ENCODE peak calls at places on chromosomes 13 and 19, in five cellular contexts. E is hepatocyte, L is endodermal cell, G is fibroblast of lung, B is heart left ventricle. N is an unnamed sample. For H3K36me3 and H3K4me1, the result is how much of the 10 kb centered on the place peaks cover.

GRCh38 chr19:36209372-36209771 is 5.1 kb downstream of the ZNF565 start:
- DNase-seq in L (no peak), G (no peak), B (no peak), E (no peak), N (no peak)

GRCh38 chr19:23345838-23346237 is 49.4 kb downstream of the ZNF91 start:
- DNase-seq in B (no peak), L (peak), E (no peak), G (no peak), N (no peak)

GRCh38 chr13:43694265-43694664 is 92.5 kb downstream of the ENOX1 start:
- DNase-seq in G (no peak), B (no peak), L (no peak), E (no peak), N (no peak)

GRCh38 chr19:42989851-42990250 is 36.4 kb downstream of the PSG11 start:
- DNase-seq in E (no peak), B (no peak), G (peak), L (no peak), N (no peak)

GRCh38 chr13:36875431-36875830 is 44.6 kb downstream of the SMAD9 start:
- DNase-seq in G (no peak), L (no peak), E (no peak), B (no peak), N (no peak)

GRCh38 chr13:23822252-23822824 is 66.9 kb downstream of the MIPEP start:
- DNase-seq in E (no peak), L (no peak), B (no peak), G (no peak), N (no peak)

GRCh38 chr19:16769385-16769784 is 49.7 kb downstream of the NWD1 start:
- DNase-seq in L (no peak), E (no peak), B (no peak), G (no peak), N (no peak)

GRCh38 chr13:112465251-112466131 is 89.3 kb downstream of the SPACA7 start:
- DNase-seq in B (no peak), E (no peak), G (no peak), L (no peak), N (no peak)

GRCh38 chr19:7340959-7341837 is 7.5 kb upstream of the ARHGEF18 start:
- DNase-seq in L (peak), B (peak), E (peak), G (peak), N (peak)

GRCh38 chr19:50500060-50500752 is 10.8 kb downstream of the JOSD2 start:
- DNase-seq in B (peak), E (peak), L (peak), G (no peak), N (no peak)

GRCh38 chr19:5690955-5691204 is 785 bp downstream of the RPL36 start:
- DNase-seq in L (no peak), B (no peak), G (no peak), E (no peak), N (no peak)

GRCh38 chr13:43016226-43016625 is 7.2 kb upstream of the DNAJC15 start:
- DNase-seq in G (no peak), B (no peak), L (no peak), E (no peak), N (no peak)

GRCh38 chr19:36719687-36720556 is 32.5 kb downstream of the ZNF567 start:
- DNase-seq in L (no peak), B (no peak), E (no peak), G (peak), N (no peak)

GRCh38 chr13:26168835-26169234 is 53.3 kb downstream of the RNF6 start:
- DNase-seq in E (no peak), L (no peak), B (no peak), G (no peak), N (no peak)

GRCh38 chr13:47119568-47120080 is 222.8 kb upstream of the HTR2A start:
- DNase-seq in B (no peak), E (no peak), L (no peak), G (peak), N (no peak)

GRCh38 chr13:107554355-107554905 is 660.9 kb downstream of the LIG4 start:
- DNase-seq in G (no peak), B (no peak), L (no peak), E (no peak), N (peak)

GRCh38 chr13:75079226-75079625 is 402.7 kb downstream of the TBC1D4 start:
- DNase-seq in G (peak), L (no peak), E (no peak), B (no peak), N (no peak)

GRCh38 chr13:98565726-98566577 is 11.0 kb downstream of the STK24 start:
- DNase-seq in E (no peak), L (no peak), G (peak), B (peak), N (peak)

GRCh38 chr13:109010912-109011311 is 381.5 kb downstream of the MYO16 start:
- DNase-seq in L (peak), E (no peak), G (no peak), B (no peak), N (no peak)

GRCh38 chr19:23823952-23824389 is 65.3 kb upstream of the ZNF681 start:
- DNase-seq in B (no peak), E (no peak), L (peak), G (peak), N (no peak)

GRCh38 chr13:102651392-102651791 is 43.5 kb downstream of the METTL21C start:
- DNase-seq in E (peak), G (peak), L (no peak), B (no peak), N (no peak)

GRCh38 chr13:80473695-80474094 is 132.8 kb upstream of the SPRY2 start:
- DNase-seq in B (no peak), G (peak), L (no peak), E (peak), N (peak)

GRCh38 chr13:79831556-79831955 is 350.6 kb downstream of the NDFIP2 start:
- DNase-seq in E (no peak), B (no peak), L (no peak), G (no peak), N (no peak)

DNA sequence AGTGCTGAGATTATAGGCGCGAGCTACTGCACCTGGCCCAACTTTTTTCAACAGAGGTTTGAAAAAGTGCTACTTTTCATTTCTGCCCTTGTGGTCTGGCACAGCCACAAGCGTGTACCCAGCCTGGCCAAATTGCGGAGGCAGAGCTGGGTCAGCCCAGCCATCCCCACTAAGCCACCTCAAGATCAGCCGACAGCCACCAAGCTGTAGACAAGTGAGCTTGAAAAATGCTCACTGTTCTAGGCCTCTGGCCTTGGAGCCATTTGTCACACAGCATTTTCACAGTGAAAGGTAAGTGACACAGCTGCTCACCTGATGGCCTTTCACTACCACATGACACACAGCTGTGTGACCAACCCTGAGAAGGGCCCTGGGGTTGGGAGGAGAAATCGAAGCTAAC is 27.3 kb downstream of the DNMT1 start:
- DNase-seq in G (no peak), B (no peak), E (no peak), L (no peak), N (no peak)
- H3K36me3 ChIP-seq in G (under half), B (under half), E (under half), L (half or more), N (under half)

GRCh38 chr19:40584007-40584406 is 7.3 kb downstream of the SHKBP1 start:
- DNase-seq in G (no peak), E (no peak), B (no peak), L (no peak), N (no peak)

GRCh38 chr19:40583283-40583682 is 6.6 kb downstream of the SHKBP1 start:
- DNase-seq in G (no peak), L (no peak), B (no peak), E (no peak), N (no peak)

GRCh38 chr19:40585677-40586422 is 9.2 kb downstream of the SHKBP1 start:
- DNase-seq in B (no peak), E (no peak), L (no peak), G (peak), N (no peak)

GRCh38 chr19:40586611-40587010 is 9.9 kb downstream of the SHKBP1 start:
- DNase-seq in G (no peak), E (no peak), L (no peak), B (no peak), N (no peak)

GRCh38 chr19:40585241-40585640 is 8.6 kb downstream of the SHKBP1 start:
- DNase-seq in E (no peak), L (no peak), G (no peak), B (no peak), N (no peak)
- H3K4me1 ChIP-seq in E (under half), L (under half), G (under half), B (under half), N (under half)

GRCh38 chr13:85163063-85163462 is 636.2 kb downstream of the SLITRK6 start:
- DNase-seq in L (no peak), E (no peak), B (no peak), G (no peak), N (no peak)
- H3K36me3 ChIP-seq in L (under half), E (under half), B (under half), G (under half), N (under half)

GRCh38 chr13:73984201-73984600 is 150.0 kb downstream of the KLF12 start:
- DNase-seq in L (no peak), B (peak), E (no peak), G (no peak), N (no peak)

GRCh38 chr13:73987618-73988017 is 146.6 kb downstream of the KLF12 start:
- DNase-seq in L (no peak), E (no peak), G (no peak), B (no peak), N (no peak)

GRCh38 chr13:73983109-73983508 is 151.1 kb downstream of the KLF12 start:
- DNase-seq in E (no peak), L (no peak), G (no peak), B (no peak), N (no peak)

GRCh38 chr13:73984949-73985691 is 149.1 kb downstream of the KLF12 start:
- DNase-seq in B (peak), E (no peak), G (no peak), L (peak), N (no peak)

GRCh38 chr13:73985789-73986188 is 148.4 kb downstream of the KLF12 start:
- DNase-seq in B (no peak), E (no peak), G (no peak), L (no peak), N (no peak)
- H3K4me1 ChIP-seq in B (under half), E (under half), G (under half), L (under half), N (under half)

DNA sequence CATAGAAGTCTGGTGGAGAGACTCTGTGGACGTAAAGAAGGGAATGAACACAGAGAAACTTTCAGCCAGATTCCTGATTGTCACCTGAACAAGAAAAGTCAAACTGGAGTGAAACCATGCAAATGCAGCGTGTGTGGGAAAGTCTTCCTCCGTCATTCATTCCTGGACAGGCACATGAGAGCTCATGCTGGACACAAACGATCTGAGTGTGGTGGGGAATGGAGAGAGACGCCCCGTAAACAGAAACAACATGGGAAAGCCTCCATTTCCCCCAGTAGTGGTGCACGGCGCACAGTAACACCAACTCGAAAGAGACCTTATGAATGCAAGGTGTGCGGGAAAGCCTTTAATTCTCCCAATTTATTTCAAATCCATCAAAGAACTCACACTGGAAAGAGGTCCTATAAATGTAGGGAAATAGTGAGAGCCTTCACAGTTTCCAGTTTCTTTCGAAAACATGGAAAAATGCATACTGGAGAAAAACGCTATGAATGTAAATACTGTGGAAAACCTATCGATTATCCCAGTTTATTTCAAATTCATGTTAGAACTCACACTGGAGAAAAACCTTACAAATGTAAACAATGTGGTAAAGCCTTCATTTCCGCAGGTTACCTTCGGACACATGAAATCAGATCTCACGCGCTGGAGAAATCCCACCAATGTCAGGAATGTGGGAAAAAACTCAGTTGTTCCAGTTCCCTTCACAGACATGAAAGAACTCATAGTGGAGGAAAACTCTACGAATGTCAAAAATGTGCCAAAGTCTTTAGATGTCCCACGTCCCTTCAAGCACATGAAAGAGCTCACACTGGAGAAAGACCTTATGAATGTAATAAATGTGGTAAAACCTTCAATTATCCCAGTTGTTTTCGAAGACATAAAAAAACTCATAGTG is 10.8 kb downstream of the ZNF101 start:
- DNase-seq in E (no peak), B (no peak), G (no peak), L (no peak), N (no peak)
- H3K36me3 ChIP-seq in E (under half), B (under half), G (under half), L (half or more), N (under half)

DNA sequence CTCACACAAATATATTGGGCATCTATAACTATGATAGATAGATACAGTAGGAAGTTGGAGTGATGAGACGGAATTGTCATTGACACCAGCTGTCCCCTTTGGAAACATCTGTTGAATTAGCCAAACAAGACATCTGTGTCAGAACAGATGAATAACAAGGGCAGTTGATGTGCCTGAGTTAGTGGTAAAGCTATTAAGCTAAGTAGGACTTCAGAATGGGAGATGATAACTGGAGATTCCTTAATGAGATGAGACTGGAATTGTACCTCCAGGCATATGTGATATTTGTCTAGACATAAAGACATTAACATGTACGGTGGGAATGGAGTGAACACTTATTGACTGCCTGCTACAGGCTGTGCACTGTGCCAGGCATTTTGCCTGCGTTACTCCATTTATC is 78.7 kb downstream of the MBNL2 start:
- DNase-seq in E (no peak), G (no peak), L (no peak), B (no peak), N (no peak)
- H3K4me1 ChIP-seq in E (under half), G (under half), L (under half), B (under half), N (under half)

GRCh38 chr19:49010453-49010852 is 6.4 kb downstream of the LHB start:
- DNase-seq in L (no peak), B (no peak), E (no peak), G (no peak), N (no peak)

GRCh38 chr19:49006905-49007304 is 10.0 kb downstream of the LHB start:
- DNase-seq in L (no peak), G (no peak), B (no peak), E (no peak), N (no peak)

GRCh38 chr19:49009828-49010227 is 7.1 kb downstream of the LHB start:
- DNase-seq in L (no peak), B (no peak), E (no peak), G (no peak), N (no peak)

GRCh38 chr19:49004133-49004532 is 10.4 kb downstream of the RUVBL2 start:
- DNase-seq in E (no peak), L (no peak), G (no peak), B (no peak), N (no peak)

GRCh38 chr19:49004964-49005614 is 11.4 kb downstream of the RUVBL2 start:
- DNase-seq in E (no peak), G (no peak), B (no peak), L (no peak), N (no peak)
- H3K36me3 ChIP-seq in E (under half), G (under half), B (under half), L (under half), N (under half)

DNA sequence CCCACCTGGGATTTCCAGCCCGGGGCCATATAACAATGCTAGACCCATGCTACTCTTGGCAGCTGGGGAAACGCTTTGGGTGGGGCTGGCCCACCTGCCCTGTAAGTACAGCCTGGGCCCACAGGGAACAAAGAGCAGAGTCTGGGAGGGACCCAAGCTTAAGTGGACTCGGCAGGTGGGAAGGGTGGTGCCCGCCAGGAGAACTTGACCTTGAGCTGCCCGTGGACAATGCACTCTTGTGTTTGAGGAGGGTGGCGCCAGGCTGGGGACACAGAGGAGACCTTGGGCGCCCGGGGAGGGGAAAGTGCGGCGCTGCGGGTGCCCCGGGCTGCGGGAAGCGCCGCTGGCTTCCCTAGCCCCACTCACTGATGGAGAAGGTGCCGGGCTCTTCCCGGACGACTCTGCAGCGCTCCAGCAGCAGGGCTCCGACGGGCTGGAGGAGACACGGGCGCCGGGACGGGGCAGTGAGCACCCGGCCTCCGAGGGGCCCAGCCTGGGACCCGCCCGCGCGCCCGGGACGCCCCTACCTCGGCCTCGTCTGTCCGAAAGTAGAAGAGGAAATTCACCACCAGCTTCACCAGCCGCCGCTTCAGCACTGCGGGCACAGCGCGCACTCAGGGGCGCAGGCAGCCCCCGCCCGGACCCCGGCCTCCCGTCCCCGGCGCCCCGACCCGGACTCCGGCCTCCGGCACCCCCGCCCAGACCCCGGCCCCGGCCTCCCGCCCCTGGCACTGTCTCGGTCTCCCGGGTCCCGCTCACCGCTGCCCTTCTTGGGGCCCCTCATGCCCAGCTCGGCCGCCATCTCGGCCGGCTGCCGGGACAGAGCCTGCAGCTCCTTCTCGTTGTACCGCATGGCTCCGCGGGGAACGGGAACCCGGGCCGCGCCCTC is 489 bp downstream of the PLEKHJ1 start:
- DNase-seq in E (peak), G (no peak), B (no peak), L (no peak), N (peak)
- H3K4me1 ChIP-seq in E (under half), G (under half), B (under half), L (under half), N (half or more)

DNA sequence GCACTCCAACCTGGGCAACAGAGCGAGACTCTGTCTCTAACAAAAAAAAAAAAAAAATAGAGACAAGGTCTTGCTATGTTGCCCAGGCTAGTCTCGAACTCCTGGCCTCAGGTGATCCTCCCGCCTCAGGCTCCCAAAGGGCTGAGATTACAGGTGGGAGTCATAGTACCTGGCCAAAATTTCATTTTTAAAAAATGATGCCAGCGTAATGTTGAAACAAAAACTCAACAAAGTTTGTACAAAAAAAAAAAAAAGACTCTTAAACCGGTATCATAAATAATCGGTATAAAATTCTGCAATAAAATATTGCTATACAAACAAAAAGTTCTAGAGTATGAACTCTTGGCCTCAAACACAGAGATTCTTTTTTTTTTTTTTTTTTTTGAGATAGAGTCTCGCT is 3.5 kb downstream of the GMFG start:
- DNase-seq in G (no peak), L (no peak), B (no peak), E (no peak), N (no peak)
- H3K36me3 ChIP-seq in G (under half), L (under half), B (under half), E (under half), N (under half)

GRCh38 chr19:19165396-19165795 is 4.7 kb downstream of the MEF2B start:
- DNase-seq in E (no peak), G (no peak), L (no peak), B (no peak), N (no peak)
- H3K4me1 ChIP-seq in E (under half), G (under half), L (under half), B (under half), N (under half)